ENCODE peak calls at places on chromosome 6, in seven cellular contexts. A is cardiac muscle cell, N is left lung, L is uterus, T is heart right ventricle, Q is adrenal gland, Z is adipocyte. K is an unnamed sample. For H3K4me1, the result is how much of the 10 kb centered on the place peaks cover.

GRCh38 chr6:89927788-89928565 is 33.7 kb downstream of the GJA10 start:
- DNase-seq in T (no peak), N (no peak), A (peak), L (no peak), Q (no peak), Z (no peak), K (no peak)

GRCh38 chr6:46130665-46131064 is 876 bp downstream of the ENPP4 start:
- DNase-seq in A (no peak), N (no peak), Q (no peak), Z (no peak), T (no peak), L (no peak), K (no peak)

GRCh38 chr6:129981598-129981997 is 36.8 kb upstream of the L3MBTL3 start:
- DNase-seq in L (no peak), Z (peak), A (peak), N (no peak), T (no peak), Q (no peak), K (no peak)

GRCh38 chr6:170034294-170034693 is 256.6 kb downstream of the DLL1 start:
- DNase-seq in N (peak), L (no peak), Z (no peak), Q (peak), T (no peak), A (no peak), K (no peak)

GRCh38 chr6:165662041-165662491 is 975 bp downstream of the PDE10A start:
- DNase-seq in Z (peak), N (no peak), L (no peak), A (peak), T (peak), Q (no peak), K (no peak)

GRCh38 chr6:149464411-149464810 is 20.4 kb downstream of the ZC3H12D start:
- DNase-seq in T (no peak), A (no peak), N (no peak), L (no peak), Q (no peak), Z (no peak), K (no peak)

GRCh38 chr6:12865782-12866181 is 149.2 kb downstream of the PHACTR1 start:
- DNase-seq in N (no peak), A (no peak), Z (no peak), Q (no peak), L (no peak), T (no peak), K (no peak)

GRCh38 chr6:54980511-54981275 is 134.1 kb downstream of the FAM83B start:
- DNase-seq in T (no peak), L (no peak), Q (no peak), A (no peak), N (no peak), Z (peak), K (no peak)

GRCh38 chr6:12414096-12414675 is 124.0 kb downstream of the EDN1 start:
- DNase-seq in N (no peak), Q (no peak), L (no peak), Z (no peak), A (no peak), T (no peak), K (no peak)

GRCh38 chr6:63793727-63794126 is 158.1 kb downstream of the PHF3 start:
- DNase-seq in N (no peak), Q (no peak), A (no peak), Z (no peak), T (no peak), L (no peak), K (no peak)

GRCh38 chr6:10585232-10585887 is 64.2 kb downstream of the GCNT2 start:
- DNase-seq in N (no peak), Z (peak), L (no peak), Q (no peak), T (no peak), A (no peak), K (no peak)

GRCh38 chr6:147382945-147383554 is 125.4 kb upstream of the SAMD5 start:
- DNase-seq in L (no peak), A (peak), N (no peak), T (no peak), Z (peak), Q (no peak), K (no peak)

GRCh38 chr6:148223424-148223842 is 119.2 kb upstream of the SASH1 start:
- DNase-seq in Q (no peak), N (no peak), Z (peak), T (no peak), L (no peak), A (no peak), K (no peak)

GRCh38 chr6:127980996-127981395 is 80.1 kb upstream of the THEMIS start:
- DNase-seq in L (no peak), T (no peak), Q (no peak), A (no peak), N (no peak), Z (no peak), K (no peak)

GRCh38 chr6:96836579-96837137 is 619 bp downstream of the GPR63 start:
- DNase-seq in T (no peak), Z (peak), Q (no peak), N (no peak), A (peak), L (peak), K (no peak)

GRCh38 chr6:44012078-44012493 is 115.2 kb downstream of the MRPL14 start:
- DNase-seq in Z (peak), T (no peak), N (no peak), L (peak), Q (no peak), A (peak), K (no peak)

GRCh38 chr6:36455486-36456027 is 12.8 kb downstream of the KCTD20 start:
- DNase-seq in L (no peak), Z (no peak), A (no peak), Q (no peak), N (no peak), T (no peak), K (no peak)

GRCh38 chr6:148388477-148388876 is 45.8 kb downstream of the SASH1 start:
- DNase-seq in T (no peak), N (no peak), A (no peak), L (no peak), Z (no peak), Q (no peak), K (no peak)

GRCh38 chr6:82711992-82712788 is 348.6 kb downstream of the TPBG start:
- DNase-seq in N (no peak), T (peak), Q (no peak), L (peak), A (peak), Z (peak), K (no peak)

GRCh38 chr6:138726066-138727060 is 47.2 kb upstream of the CCDC28A start:
- DNase-seq in Z (no peak), N (no peak), Q (no peak), L (no peak), A (no peak), T (no peak), K (no peak)

GRCh38 chr6:13304580-13305255 is 23.6 kb downstream of the TBC1D7 start:
- DNase-seq in T (no peak), Q (no peak), A (peak), N (no peak), Z (no peak), L (no peak), K (no peak)

GRCh38 chr6:16239090-16239797 is 857 bp downstream of the GMPR start:
- DNase-seq in L (peak), Q (peak), T (no peak), A (peak), Z (peak), N (no peak), K (no peak)

GRCh38 chr6:26299286-26300042 is 65.5 kb upstream of the BTN3A2 start:
- DNase-seq in Q (no peak), T (no peak), L (no peak), Z (no peak), N (no peak), A (no peak), K (no peak)

GRCh38 chr6:110529907-110530306 is 53.5 kb upstream of the SLC22A16 start:
- DNase-seq in Z (no peak), T (no peak), Q (no peak), A (no peak), L (no peak), N (no peak), K (no peak)

GRCh38 chr6:46676604-46677313 is 10.9 kb upstream of the TDRD6 start:
- DNase-seq in N (no peak), Z (no peak), T (no peak), Q (no peak), A (no peak), L (no peak), K (no peak)

GRCh38 chr6:4849214-4849613 is 73.0 kb downstream of the CDYL start:
- DNase-seq in L (no peak), N (no peak), Z (peak), A (no peak), Q (no peak), T (no peak), K (no peak)

GRCh38 chr6:130560231-130560630 is 194.4 kb downstream of the TMEM200A start:
- DNase-seq in A (no peak), T (no peak), Q (no peak), Z (no peak), N (no peak), L (no peak), K (no peak)

GRCh38 chr6:30615958-30616810 is 859 bp downstream of the PPP1R10 start:
- DNase-seq in L (no peak), Q (peak), Z (peak), A (peak), T (no peak), N (no peak), K (peak)

GRCh38 chr6:157274471-157275226 is 48.7 kb downstream of the TMEM242 start:
- DNase-seq in Z (peak), A (peak), N (peak), Q (peak), T (peak), L (peak), K (peak)

GRCh38 chr6:105805581-105806023 is 280.5 kb upstream of the PRDM1 start:
- DNase-seq in L (no peak), N (no peak), T (no peak), Q (no peak), A (no peak), Z (no peak), K (no peak)

GRCh38 chr6:21800948-21801438 is 207.4 kb downstream of the SOX4 start:
- DNase-seq in L (no peak), A (no peak), N (no peak), Q (no peak), Z (peak), T (no peak), K (no peak)

GRCh38 chr6:34319471-34319885 is 70.7 kb upstream of the SMIM29 start:
- DNase-seq in L (no peak), Q (no peak), A (no peak), T (no peak), N (no peak), Z (no peak), K (no peak)

GRCh38 chr6:44292661-44293365 is 20.3 kb downstream of the AARS2 start:
- DNase-seq in Z (no peak), Q (no peak), N (no peak), T (no peak), A (no peak), L (no peak), K (no peak)

GRCh38 chr6:11413728-11414127 is 123.8 kb upstream of the TMEM170B start:
- DNase-seq in T (no peak), A (peak), N (no peak), Z (no peak), L (no peak), Q (no peak), K (no peak)

GRCh38 chr6:24614648-24615047 is 31.3 kb downstream of the KIAA0319 start:
- DNase-seq in L (no peak), N (no peak), A (no peak), Q (no peak), T (no peak), Z (no peak), K (no peak)

GRCh38 chr6:3232017-3232838 is 4.8 kb upstream of the TUBB2B start:
- DNase-seq in A (no peak), Z (no peak), L (no peak), Q (no peak), T (no peak), N (no peak), K (no peak)
- H3K4me3 ChIP-seq in A (peak), Z (peak), L (peak), Q (peak), T (peak), N (peak), K (peak)

DNA sequence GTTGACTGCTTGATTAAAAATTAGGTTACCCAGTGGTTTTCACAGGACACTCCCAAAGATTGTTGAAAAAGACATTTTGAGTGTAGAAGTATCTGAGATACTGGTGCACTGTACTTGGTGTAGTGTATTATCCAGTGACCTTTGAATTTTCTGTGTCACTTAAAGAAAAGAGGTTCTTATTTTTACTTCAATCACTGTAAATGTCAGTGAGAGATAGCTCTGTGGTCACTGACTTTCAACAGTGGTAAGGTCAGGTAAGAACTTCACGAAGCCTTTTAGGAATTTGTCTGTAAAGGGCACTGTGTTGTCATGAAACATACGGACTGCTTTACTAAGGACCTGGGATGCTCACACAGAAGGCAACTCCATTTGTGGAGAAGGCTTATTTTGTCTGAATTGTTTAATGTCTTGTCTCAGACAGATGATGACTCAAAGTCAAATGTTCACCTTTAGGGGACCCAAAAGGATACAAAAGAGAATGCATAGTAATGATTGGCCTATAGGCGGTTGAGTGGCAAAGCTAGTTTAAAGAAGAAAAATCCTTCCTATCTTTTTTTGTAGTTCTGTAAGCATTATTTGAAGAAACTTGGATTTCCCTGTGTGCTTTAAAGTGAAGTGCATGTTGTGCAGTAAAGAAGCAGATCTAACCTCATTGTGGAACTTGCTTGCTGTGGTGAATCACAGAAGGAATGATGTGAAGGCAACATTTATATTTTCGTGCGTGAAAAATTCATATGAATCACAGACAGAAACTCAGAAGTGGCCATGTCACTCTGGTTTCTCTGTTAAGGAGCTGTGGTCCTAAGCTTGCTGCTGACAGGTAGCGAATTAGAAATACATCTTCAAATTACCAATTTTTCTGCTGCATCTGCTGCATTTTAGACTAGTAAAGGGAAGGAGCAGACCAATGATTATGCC is 47.3 kb downstream of the ZFAND3 start:
- DNase-seq in Z (no peak), Q (no peak), A (no peak), N (no peak), L (no peak), T (no peak), K (no peak)
- H3K4me1 ChIP-seq in Z (under half), Q (half or more), A (under half), N (half or more), L (under half), T (under half), K (under half)

GRCh38 chr6:2222275-2222842 is 23.0 kb downstream of the GMDS start:
- DNase-seq in Q (no peak), N (no peak), L (no peak), Z (no peak), A (no peak), T (no peak), K (no peak)
- H3K4me3 ChIP-seq in Q (peak), N (peak), L (peak), Z (peak), A (no peak), T (peak), K (peak)

GRCh38 chr6:108621117-108621516 is 60.4 kb downstream of the FOXO3 start:
- DNase-seq in Z (peak), T (no peak), A (peak), Q (peak), N (no peak), L (no peak), K (no peak)
- H3K4me1 ChIP-seq in Z (half or more), T (half or more), A (under half), Q (half or more), N (half or more), L (under half), K (under half)

DNA sequence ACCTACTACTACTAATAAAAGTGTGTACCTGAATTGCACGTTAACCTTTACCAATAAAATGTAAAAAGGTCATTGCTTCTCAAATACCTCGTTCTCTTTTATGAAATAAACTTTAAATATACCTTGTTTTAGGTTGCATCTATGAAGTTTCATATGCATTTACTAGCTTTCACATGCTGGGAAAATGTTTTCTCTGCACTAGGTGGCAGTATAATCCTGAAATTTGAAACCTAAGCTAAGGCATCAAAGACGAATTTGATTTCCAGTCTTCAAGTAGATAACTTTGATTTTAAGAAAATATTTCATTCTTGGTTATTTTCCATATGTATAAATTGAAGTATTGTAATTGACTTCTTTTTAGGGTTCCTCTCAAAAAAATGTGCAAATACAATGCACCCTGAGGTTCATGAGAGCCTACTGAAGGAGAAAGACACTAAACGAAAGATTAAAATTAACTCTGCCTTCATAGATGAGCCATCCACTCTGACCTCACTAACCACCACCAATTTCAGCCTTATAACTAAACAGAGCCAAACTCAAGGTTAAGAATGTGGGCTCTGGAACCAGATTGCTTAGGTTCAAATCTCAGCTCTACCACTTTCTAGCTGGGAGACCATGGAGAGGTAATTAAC is 7.3 kb upstream of the COL9A1 start:
- DNase-seq in Z (peak), N (no peak), L (no peak), Q (no peak), T (no peak), A (peak), K (no peak)
- H3K4me3 ChIP-seq in Z (no peak), N (no peak), L (no peak), Q (no peak), T (no peak), A (no peak), K (no peak)

DNA sequence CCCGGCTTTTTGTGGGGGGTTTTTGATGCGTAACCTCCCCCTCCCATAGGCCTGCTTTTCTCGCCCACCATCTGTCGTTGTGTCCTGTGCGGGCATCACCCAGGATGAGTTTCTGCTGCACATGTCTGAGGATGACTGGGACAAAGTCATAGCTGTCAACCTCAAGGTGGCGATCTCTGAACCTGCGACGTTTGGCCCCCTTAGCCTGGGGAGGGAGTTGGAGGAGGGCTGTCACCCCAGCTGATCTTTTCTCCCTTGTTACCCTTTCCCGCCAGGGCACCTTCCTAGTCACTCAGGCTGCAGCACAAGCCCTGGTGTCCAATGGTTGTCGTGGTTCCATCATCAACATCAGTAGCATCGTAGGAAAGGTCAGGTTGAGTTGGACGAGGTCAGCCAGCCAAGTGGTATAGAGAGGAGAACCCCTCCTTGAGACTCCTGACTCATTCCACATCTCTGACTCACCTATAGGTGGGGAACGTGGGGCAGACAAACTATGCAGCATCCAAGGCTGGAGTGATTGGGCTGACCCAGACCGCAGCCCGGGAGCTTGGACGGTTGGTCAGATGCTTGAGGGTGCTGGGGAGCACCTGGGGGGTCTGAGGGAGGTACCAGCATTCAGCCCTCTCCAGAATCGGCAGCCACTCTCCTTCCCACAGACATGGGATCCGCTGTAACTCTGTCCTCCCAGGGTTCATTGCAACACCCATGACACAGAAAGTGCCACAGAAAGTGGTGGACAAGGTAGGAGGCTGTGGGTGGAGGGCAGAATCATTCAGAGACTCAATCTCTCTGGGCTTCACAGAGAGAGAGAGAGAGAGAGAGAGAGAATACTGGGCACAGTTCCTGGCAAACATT is 944 bp downstream of the HSD17B8 start:
- DNase-seq in Q (no peak), L (no peak), A (no peak), Z (no peak), N (no peak), T (no peak), K (no peak)
- H3K4me1 ChIP-seq in Q (under half), L (under half), A (under half), Z (half or more), N (half or more), T (under half), K (half or more)

GRCh38 chr6:75524322-75524972 is 30.8 kb upstream of the FILIP1 start:
- DNase-seq in Q (no peak), A (peak), N (no peak), T (no peak), Z (peak), L (no peak), K (no peak)
- H3K4me3 ChIP-seq in Q (no peak), A (no peak), N (no peak), T (peak), Z (peak), L (no peak), K (no peak)

GRCh38 chr6:154478691-154479090 is 31.8 kb downstream of the CNKSR3 start:
- DNase-seq in A (no peak), N (no peak), T (no peak), Z (peak), Q (no peak), L (no peak), K (no peak)

GRCh38 chr6:154479388-154480143 is 30.9 kb downstream of the CNKSR3 start:
- DNase-seq in Z (peak), A (peak), T (no peak), N (no peak), L (no peak), Q (no peak), K (no peak)

GRCh38 chr6:154474636-154475428 is 35.7 kb downstream of the CNKSR3 start:
- DNase-seq in Q (peak), Z (peak), N (no peak), L (no peak), A (peak), T (no peak), K (no peak)

GRCh38 chr6:154478021-154478651 is 32.3 kb downstream of the CNKSR3 start:
- DNase-seq in N (peak), L (no peak), T (peak), Q (no peak), A (no peak), Z (peak), K (no peak)

GRCh38 chr6:154476494-154476893 is 34.0 kb downstream of the CNKSR3 start:
- DNase-seq in A (no peak), T (no peak), N (no peak), Q (no peak), L (no peak), Z (no peak), K (no peak)
- H3K4me1 ChIP-seq in A (under half), T (under half), N (under half), Q (under half), L (under half), Z (under half), K (under half)

GRCh38 chr6:5967594-5967993 is 39.1 kb downstream of the NRN1 start:
- DNase-seq in Q (no peak), L (no peak), N (no peak), T (no peak), Z (no peak), A (no peak), K (no peak)

GRCh38 chr6:5968817-5969726 is 37.7 kb downstream of the NRN1 start:
- DNase-seq in L (no peak), N (peak), Q (peak), Z (peak), A (no peak), T (peak), K (no peak)
- H3K4me3 ChIP-seq in L (no peak), N (no peak), Q (no peak), Z (no peak), A (no peak), T (no peak), K (no peak)